ENCODE peak calls at places on chromosomes 13 and 19, in ten cellular contexts. A, B, P, R, Y, X, E, W, I and H are unnamed samples.

GRCh38 chr19:8386990-8387389 is 3.2 kb upstream of the RAB11B start:
- DNase-seq in A (no peak), B (no peak), P (no peak), R (no peak), Y (no peak), X (no peak), E (no peak), W (no peak), I (no peak), H (no peak)

GRCh38 chr19:49436381-49437017 is 4.8 kb downstream of the SLC17A7 start:
- DNase-seq in A (no peak), B (no peak), P (no peak), R (no peak), Y (no peak), X (peak; percentile 86), E (no peak), W (peak; percentile 98), I (no peak), H (no peak)

GRCh38 chr19:3700242-3701032 is at the start of gene PIP5K1C:
- DNase-seq in A (peak; percentile 92), B (peak; percentile 84), P (peak; percentile 93), R (peak; percentile 82), Y (peak; percentile 95), X (peak; percentile 91), E (peak; percentile 97), W (peak; percentile 89), I (peak; percentile 99), H (peak; percentile 95)

GRCh38 chr19:12255372-12255771 is 39.3 kb downstream of the ZNF44 start:
- DNase-seq in A (no peak), B (no peak), P (no peak), R (no peak), Y (no peak), X (no peak), E (no peak), W (no peak), I (no peak), H (no peak)

GRCh38 chr13:64925284-64925683 is 2304.9 kb downstream of the PCDH9 start:
- DNase-seq in A (peak; percentile 33), B (no peak), P (no peak), R (peak; percentile 10), Y (no peak), X (no peak), E (no peak), W (peak; percentile 75), I (no peak), H (no peak)

GRCh38 chr13:96091164-96091931 is 1.4 kb downstream of the HS6ST3 start:
- DNase-seq in A (peak; percentile 44), B (no peak), P (peak; percentile 44), R (no peak), Y (no peak), X (no peak), E (no peak), W (peak; percentile 64), I (peak; percentile 74), H (peak; percentile 33)

GRCh38 chr19:8504171-8504570 is 1.7 kb upstream of the PRAM1 start:
- DNase-seq in A (no peak), B (no peak), P (no peak), R (no peak), Y (no peak), X (no peak), E (no peak), W (no peak), I (no peak), H (no peak)

GRCh38 chr13:33326723-33327122 is 41.2 kb upstream of the STARD13 start:
- DNase-seq in A (no peak), B (no peak), P (no peak), R (no peak), Y (no peak), X (no peak), E (no peak), W (no peak), I (no peak), H (peak; percentile 24)

GRCh38 chr13:100513987-100514670 is 74.5 kb downstream of the GGACT start:
- DNase-seq in A (no peak), B (no peak), P (no peak), R (peak; percentile 47), Y (no peak), X (no peak), E (no peak), W (peak; percentile 23), I (no peak), H (no peak)

GRCh38 chr19:29645911-29646310 is 19.4 kb upstream of the PLEKHF1 start:
- DNase-seq in A (peak; percentile 71), B (no peak), P (peak; percentile 28), R (peak; percentile 61), Y (no peak), X (no peak), E (peak; percentile 64), W (no peak), I (no peak), H (no peak)

GRCh38 chr13:36131215-36131930 is at the start of gene DCLK1:
- DNase-seq in A (no peak), B (no peak), P (peak; percentile 51), R (peak; percentile 31), Y (peak; percentile 21), X (no peak), E (no peak), W (peak; percentile 76), I (no peak), H (peak; percentile 21)

GRCh38 chr13:113411216-113412023 is 41.9 kb downstream of the ADPRHL1 start:
- DNase-seq in A (no peak), B (no peak), P (peak; percentile 37), R (peak; percentile 97), Y (peak; percentile 52), X (no peak), E (peak; percentile 53), W (no peak), I (peak; percentile 51), H (peak; percentile 45)

GRCh38 chr13:95677564-95678386 is 836 bp downstream of the DNAJC3 start:
- DNase-seq in A (peak; percentile 71), B (no peak), P (no peak), R (peak; percentile 31), Y (peak; percentile 63), X (peak; percentile 0), E (no peak), W (peak; percentile 47), I (no peak), H (no peak)

GRCh38 chr19:35444735-35445134 is 3.3 kb upstream of the FFAR2 start:
- DNase-seq in A (no peak), B (no peak), P (no peak), R (no peak), Y (no peak), X (no peak), E (no peak), W (no peak), I (no peak), H (no peak)

GRCh38 chr13:20035130-20035529 is 76.6 kb downstream of the ZMYM2 start:
- DNase-seq in A (no peak), B (no peak), P (no peak), R (peak; percentile 12), Y (no peak), X (no peak), E (no peak), W (no peak), I (no peak), H (no peak)

GRCh38 chr19:41997121-41997850 is 3.3 kb upstream of the ATP1A3 start:
- DNase-seq in A (no peak), B (no peak), P (no peak), R (peak; percentile 27), Y (peak; percentile 32), X (peak; percentile 31), E (no peak), W (peak; percentile 81), I (peak; percentile 85), H (peak; percentile 59)
- TF ChIP-seq CTCF in A (no peak), B (no peak), P (no peak), R (no peak), Y (no peak), X (no peak), E (peak; percentile 14), W (no peak), I (no peak), H (no peak)

GRCh38 chr13:42039457-42039945 is 8.9 kb upstream of the DGKH start:
- DNase-seq in A (no peak), B (no peak), P (no peak), R (no peak), Y (no peak), X (peak; percentile 44), E (no peak), W (no peak), I (no peak), H (no peak)

GRCh38 chr13:42041684-42042035 is 6.8 kb upstream of the DGKH start:
- DNase-seq in A (peak; percentile 59), B (no peak), P (peak; percentile 67), R (peak; percentile 71), Y (peak; percentile 62), X (peak; percentile 36), E (no peak), W (peak; percentile 71), I (peak; percentile 67), H (peak; percentile 65)

GRCh38 chr13:42039946-42040729 is 8.3 kb upstream of the DGKH start:
- DNase-seq in A (peak; percentile 95), B (peak; percentile 70), P (peak; percentile 93), R (peak; percentile 88), Y (peak; percentile 95), X (peak; percentile 92), E (peak; percentile 96), W (peak; percentile 78), I (peak; percentile 93), H (peak; percentile 96)

GRCh38 chr13:42040730-42041016 is 7.8 kb upstream of the DGKH start:
- DNase-seq in A (peak; percentile 59), B (no peak), P (no peak), R (no peak), Y (no peak), X (no peak), E (no peak), W (no peak), I (no peak), H (no peak)

GRCh38 chr13:42041017-42041683 is 7.3 kb upstream of the DGKH start:
- DNase-seq in A (peak; percentile 61), B (no peak), P (peak; percentile 69), R (peak; percentile 46), Y (peak; percentile 73), X (peak; percentile 53), E (peak; percentile 88), W (peak; percentile 54), I (peak; percentile 74), H (peak; percentile 80)
- H3K4me1 ChIP-seq in A (peaks cover 4% of the 10 kb centered on the region), B (peaks cover 9% of the 10 kb centered on the region), P (peaks cover 20% of the 10 kb centered on the region), R (peaks cover 3% of the 10 kb centered on the region), Y (peaks cover 16% of the 10 kb centered on the region), X (peaks cover 14% of the 10 kb centered on the region), E (peaks cover 9% of the 10 kb centered on the region), W (no peaks in the 10 kb centered on the region), I (peaks cover 6% of the 10 kb centered on the region), H (peaks cover 10% of the 10 kb centered on the region)

GRCh38 chr19:40225440-40226305 is 816 bp downstream of the CCNP start:
- DNase-seq in A (no peak), B (no peak), P (no peak), R (peak; percentile 21), Y (no peak), X (no peak), E (no peak), W (no peak), I (no peak), H (no peak)
- TF ChIP-seq CTCF in A (no peak), B (no peak), P (no peak), R (peak; percentile 6), Y (no peak), X (no peak), E (no peak), W (no peak), I (no peak), H (no peak)

DNA sequence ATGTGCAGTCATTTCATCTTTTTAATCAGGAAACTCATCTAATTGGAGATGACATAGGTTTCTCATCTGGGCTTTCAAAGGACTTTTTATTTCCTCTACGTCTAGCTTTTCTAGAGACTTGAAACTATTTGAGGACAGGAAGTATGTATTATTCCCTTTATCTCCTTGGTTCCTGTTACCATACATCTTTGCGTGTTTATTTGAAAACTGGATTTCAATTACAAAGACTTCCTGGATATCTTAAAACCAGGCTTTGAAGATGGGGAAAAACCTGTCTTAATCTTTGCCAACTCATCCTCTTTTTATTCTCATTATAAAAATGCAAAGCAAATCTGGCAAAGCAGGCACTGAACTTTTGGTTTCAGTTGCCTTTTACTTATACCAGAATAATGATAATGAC is 130.5 kb downstream of the LMO7 start:
- DNase-seq in A (no peak), B (no peak), P (no peak), R (no peak), Y (no peak), X (no peak), E (no peak), W (no peak), I (no peak), H (no peak)
- H3K4me1 ChIP-seq in A (peaks cover 14% of the 10 kb centered on the region), B (peaks cover 44% of the 10 kb centered on the region), P (peaks cover 12% of the 10 kb centered on the region), R (peaks cover 7% of the 10 kb centered on the region), Y (no peaks in the 10 kb centered on the region), X (no peaks in the 10 kb centered on the region), E (no peaks in the 10 kb centered on the region), W (no peaks in the 10 kb centered on the region), I (peaks cover 30% of the 10 kb centered on the region), H (peaks cover 21% of the 10 kb centered on the region)